ENCODE peak calls at places on chromosomes 12 and 14, in six cellular contexts. P, R, W, Z, T and G are unnamed samples. For H3K4me1, the result is how much of the 10 kb centered on the place peaks cover.

GRCh38 chr14:92759300-92759678 is 10.9 kb upstream of the LGMN start:
- DNase-seq in P (no peak), R (no peak), W (no peak), Z (peak), T (no peak), G (peak)

GRCh38 chr12:90335561-90335960 is 619.4 kb downstream of the CCER1 start:
- DNase-seq in P (no peak), R (no peak), W (no peak), Z (no peak), T (no peak), G (no peak)

GRCh38 chr12:98221243-98221808 is 294.1 kb upstream of the TMPO start:
- DNase-seq in P (no peak), R (no peak), W (no peak), Z (no peak), T (no peak), G (no peak)

GRCh38 chr14:106694638-106695393 is 1168.4 kb downstream of the TMEM121 start:
- DNase-seq in P (peak), R (no peak), W (peak), Z (no peak), T (peak), G (peak)

GRCh38 chr14:64478634-64479250 is 13.4 kb downstream of the AKAP5 start:
- DNase-seq in P (no peak), R (no peak), W (no peak), Z (peak), T (no peak), G (no peak)

GRCh38 chr12:99766408-99766807 is 118.9 kb downstream of the GARIN6 start:
- DNase-seq in P (no peak), R (no peak), W (no peak), Z (no peak), T (no peak), G (no peak)

GRCh38 chr12:83318386-83318971 is 631.8 kb downstream of the TMTC2 start:
- DNase-seq in P (no peak), R (no peak), W (no peak), Z (peak), T (no peak), G (no peak)

GRCh38 chr12:99433155-99433554 is 214.4 kb upstream of the GARIN6 start:
- DNase-seq in P (no peak), R (no peak), W (no peak), Z (no peak), T (no peak), G (no peak)

GRCh38 chr12:131775124-131775903 is 52.9 kb upstream of the MMP17 start:
- DNase-seq in P (no peak), R (no peak), W (no peak), Z (peak), T (no peak), G (no peak)

GRCh38 chr14:105537580-105538474 is 11.4 kb downstream of the TMEM121 start:
- DNase-seq in P (peak), R (no peak), W (peak), Z (no peak), T (peak), G (peak)

GRCh38 chr14:71363961-71364360 is 456.7 kb downstream of the PCNX1 start:
- DNase-seq in P (no peak), R (no peak), W (no peak), Z (peak), T (no peak), G (no peak)

GRCh38 chr12:12722351-12723146 is 5.4 kb downstream of the CDKN1B start:
- DNase-seq in P (no peak), R (no peak), W (no peak), Z (peak), T (no peak), G (no peak)

GRCh38 chr12:12723681-12724420 is 6.7 kb downstream of the CDKN1B start:
- DNase-seq in P (peak), R (no peak), W (peak), Z (peak), T (peak), G (peak)

GRCh38 chr12:120539303-120539702 is 5.1 kb downstream of the RNF10 start:
- DNase-seq in P (no peak), R (no peak), W (no peak), Z (peak), T (no peak), G (no peak)

GRCh38 chr12:92945659-92946220 is 16.6 kb upstream of the EEA1 start:
- DNase-seq in P (no peak), R (no peak), W (no peak), Z (no peak), T (no peak), G (no peak)

GRCh38 chr12:92949466-92949865 is 20.4 kb upstream of the EEA1 start:
- DNase-seq in P (no peak), R (no peak), W (no peak), Z (no peak), T (no peak), G (no peak)

GRCh38 chr12:92950011-92950410 is 20.9 kb upstream of the EEA1 start:
- DNase-seq in P (no peak), R (no peak), W (no peak), Z (no peak), T (no peak), G (no peak)

GRCh38 chr12:92951006-92951405 is 21.9 kb upstream of the EEA1 start:
- DNase-seq in P (no peak), R (no peak), W (no peak), Z (no peak), T (no peak), G (no peak)

GRCh38 chr12:92947589-92948215 is 18.6 kb upstream of the EEA1 start:
- DNase-seq in P (no peak), R (no peak), W (no peak), Z (no peak), T (no peak), G (no peak)
- H3K4me3 ChIP-seq in P (no peak), R (no peak), W (no peak), Z (no peak), T (no peak), G (no peak)

DNA sequence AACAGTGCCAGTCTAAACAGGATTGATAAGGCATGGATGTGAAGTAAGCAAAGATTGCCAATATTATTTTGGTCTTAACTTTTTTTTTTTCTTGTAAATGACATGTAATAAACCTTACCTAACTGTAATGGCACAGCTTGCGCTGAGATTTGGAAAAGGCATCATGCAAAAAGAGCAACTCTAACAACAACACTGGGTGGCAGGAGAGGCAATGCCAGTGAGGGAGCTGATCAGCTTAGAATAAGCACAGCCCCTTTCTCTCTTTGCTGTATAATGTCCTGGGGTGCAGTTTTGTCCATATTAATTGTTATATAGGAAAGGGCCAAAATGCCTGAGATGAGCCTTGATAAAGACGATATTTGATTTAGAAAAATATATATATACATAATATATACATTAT is 1589.7 kb upstream of the FLRT2 start:
- DNase-seq in P (no peak), R (no peak), W (no peak), Z (no peak), T (no peak), G (no peak)
- TF ChIP-seq CTCF in P (no peak), R (no peak), W (peak), Z (no peak), T (no peak), G (no peak)

DNA sequence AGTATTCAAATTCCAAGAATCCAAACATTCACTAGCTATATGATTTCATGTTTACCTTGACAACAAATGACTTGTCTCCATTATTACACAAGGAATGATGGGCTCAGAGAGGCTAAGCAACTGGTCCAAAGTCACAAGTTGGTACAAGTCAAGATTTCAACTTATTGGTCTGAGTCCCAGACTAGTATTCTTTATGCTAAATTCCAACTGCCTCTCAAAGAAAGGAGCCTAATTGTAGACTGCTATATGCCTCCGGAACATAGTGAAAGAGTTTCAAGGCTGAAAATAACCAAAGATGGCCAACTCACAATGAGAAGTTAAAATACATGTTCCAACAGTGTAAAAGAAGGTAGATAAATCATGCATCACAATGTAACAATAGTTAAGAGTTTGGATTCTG is 7.5 kb downstream of the BTG1 start:
- DNase-seq in P (no peak), R (no peak), W (no peak), Z (no peak), T (no peak), G (no peak)
- H3K4me1 ChIP-seq in P (half or more), R (half or more), W (under half), Z (under half), T (half or more), G (under half)

DNA sequence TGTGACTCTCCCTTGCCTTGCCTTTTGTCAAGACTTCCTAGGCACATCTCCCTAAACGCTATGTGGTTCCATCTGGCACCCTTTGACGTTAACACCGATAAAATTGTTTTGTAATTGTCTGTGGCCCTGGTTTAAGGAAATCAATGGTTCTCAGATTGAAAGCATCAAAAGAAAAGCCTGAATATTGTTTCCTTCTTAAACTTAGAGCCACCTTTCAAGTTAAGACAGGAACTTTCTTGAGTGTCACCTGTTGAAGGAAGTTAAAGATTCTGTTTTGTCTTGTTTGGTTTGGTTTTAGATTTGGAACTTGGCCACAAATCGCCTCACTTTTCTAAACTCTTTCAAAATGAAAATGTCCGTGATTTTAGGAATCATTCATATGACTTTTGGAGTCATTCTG is 14.8 kb upstream of the DNAH10 start:
- DNase-seq in P (no peak), R (no peak), W (no peak), Z (no peak), T (no peak), G (no peak)
- H3K4me3 ChIP-seq in P (no peak), R (no peak), W (no peak), Z (no peak), T (no peak), G (no peak)